ENCODE peak calls at places on chromosomes 3 and 15, in seven cellular contexts. D is prostate gland, I is lower leg skin, H is colonic mucosa, R is PC-3, C is cardiac fibroblast, Y is cardiac muscle cell. J is an unnamed sample.

GRCh38 chr3:107985496-107985895 is 105.3 kb downstream of the CD47 start:
- DNase-seq in R (peak; percentile 41), H (no peak), Y (no peak), C (no peak), D (no peak), I (no peak), J (no peak)

GRCh38 chr3:147191795-147192385 is 214.5 kb downstream of the ZIC4 start:
- DNase-seq in D (peak; percentile 7), R (peak; percentile 82), C (peak; percentile 83), I (peak; percentile 18), H (peak; percentile 22), Y (peak; percentile 83), J (peak; percentile 79)

GRCh38 chr3:113594066-113594465 is 61.7 kb downstream of the SIDT1 start:
- DNase-seq in I (no peak), C (no peak), D (peak; percentile 26), R (no peak), Y (no peak), H (no peak), J (no peak)

GRCh38 chr3:10778492-10779292 is 37.3 kb upstream of the SLC6A11 start:
- DNase-seq in C (no peak), D (no peak), Y (no peak), I (no peak), H (no peak), R (no peak), J (no peak)

GRCh38 chr3:125123906-125124305 is 68.1 kb upstream of the HEG1 start:
- DNase-seq in D (no peak), C (peak; percentile 93), I (no peak), R (no peak), Y (peak; percentile 95), H (no peak), J (no peak)

GRCh38 chr15:39585871-39586301 is 5.0 kb downstream of the THBS1 start:
- DNase-seq in H (no peak), R (no peak), I (no peak), C (peak; percentile 64), D (no peak), Y (peak; percentile 27), J (no peak)

GRCh38 chr15:69398541-69398940 is 15.6 kb upstream of the KIF23 start:
- DNase-seq in D (no peak), H (no peak), C (no peak), R (no peak), I (no peak), Y (no peak), J (peak; percentile 66)

GRCh38 chr3:119600732-119601131 is 3.0 kb downstream of the PLA1A start:
- DNase-seq in C (no peak), D (no peak), R (peak; percentile 42), H (no peak), I (no peak), Y (no peak), J (no peak)

GRCh38 chr15:69730281-69731235 is 277.9 kb downstream of the RPLP1 start:
- DNase-seq in H (no peak), C (no peak), I (no peak), Y (no peak), R (peak; percentile 51), D (no peak), J (no peak)

GRCh38 chr15:55694652-55695150 is 48.3 kb downstream of the PRTG start:
- DNase-seq in H (peak; percentile 42), I (no peak), R (peak; percentile 57), C (no peak), D (peak; percentile 4), Y (no peak), J (peak; percentile 16)

GRCh38 chr15:68608206-68608843 is 29.5 kb downstream of the CORO2B start:
- DNase-seq in I (peak; percentile 48), C (peak; percentile 97), R (no peak), D (no peak), Y (peak; percentile 94), H (peak; percentile 38), J (no peak)

GRCh38 chr3:49357466-49358216 is 512 bp downstream of the GPX1 start:
- DNase-seq in I (no peak), Y (peak; percentile 93), R (peak; percentile 77), C (peak; percentile 91), H (peak; percentile 47), D (peak; percentile 29), J (peak; percentile 85)

GRCh38 chr3:133038089-133038730 is at the start of gene TMEM108:
- DNase-seq in Y (peak; percentile 61), H (peak; percentile 62), I (peak; percentile 64), R (no peak), D (peak; percentile 65), C (peak; percentile 36), J (peak; percentile 81)

GRCh38 chr3:121545049-121545563 is 682 bp downstream of the POLQ start:
- DNase-seq in I (no peak), R (peak; percentile 25), C (no peak), D (no peak), H (no peak), Y (peak; percentile 12), J (no peak)

GRCh38 chr3:21920431-21920830 is 169.4 kb upstream of the ZNF385D start:
- DNase-seq in D (no peak), I (no peak), R (peak; percentile 44), C (peak; percentile 84), Y (peak; percentile 87), H (no peak), J (peak; percentile 83)

GRCh38 chr15:39427705-39428104 is 153.2 kb upstream of the THBS1 start:
- DNase-seq in D (no peak), H (no peak), R (no peak), I (no peak), Y (no peak), C (no peak), J (no peak)

GRCh38 chr3:5006755-5007202 is 27.5 kb downstream of the BHLHE40 start:
- DNase-seq in D (no peak), C (no peak), I (no peak), R (no peak), H (no peak), Y (no peak), J (no peak)

GRCh38 chr15:74385442-74386132 is 18.1 kb upstream of the CYP11A1 start:
- DNase-seq in H (no peak), D (no peak), C (no peak), Y (no peak), I (no peak), R (no peak), J (no peak)

GRCh38 chr3:143243686-143244085 is 124.1 kb downstream of the CHST2 start:
- DNase-seq in D (no peak), Y (no peak), R (no peak), C (no peak), H (no peak), I (no peak), J (no peak)

DNA sequence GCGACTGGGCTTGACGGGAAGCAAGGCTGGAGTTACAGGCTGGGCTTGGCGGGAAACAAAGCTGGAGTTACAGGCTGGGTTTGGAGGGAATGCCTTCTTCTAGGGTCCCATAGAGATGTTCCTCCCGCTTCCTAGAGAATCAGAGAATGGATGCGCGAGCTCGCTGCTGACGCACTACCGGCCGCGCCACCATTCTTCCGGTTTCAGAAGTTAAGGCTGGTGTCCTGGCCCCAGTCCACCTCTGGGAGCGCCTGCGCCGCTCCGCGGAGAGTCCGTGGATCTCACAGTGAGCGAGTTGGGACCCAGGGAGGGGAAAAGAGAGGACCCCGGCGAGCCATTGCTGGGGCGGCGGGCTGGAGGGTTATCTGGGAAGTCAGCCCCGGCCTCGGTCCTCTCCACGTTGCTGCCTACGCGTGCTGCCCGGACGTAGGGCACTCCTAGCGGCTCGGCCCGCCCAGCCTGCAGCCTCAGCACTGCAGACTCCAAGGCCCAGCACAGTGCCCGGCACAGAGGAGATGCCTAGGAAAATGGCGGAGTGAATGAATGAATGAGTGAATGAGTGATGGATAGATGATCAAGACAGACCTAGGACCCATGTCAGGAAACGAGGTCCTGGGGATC is at the start of gene ZNF502:
- DNase-seq in R (no peak), D (peak; percentile 88), H (peak; percentile 93), C (peak; percentile 93), I (peak; percentile 80), Y (peak; percentile 95), J (peak; percentile 96)
- TF ChIP-seq CTCF in R (no peak), D (peak; percentile 58), H (peak; percentile 34), C (peak; percentile 41), I (no peak), Y (peak; percentile 40), J (peak; percentile 22)

DNA sequence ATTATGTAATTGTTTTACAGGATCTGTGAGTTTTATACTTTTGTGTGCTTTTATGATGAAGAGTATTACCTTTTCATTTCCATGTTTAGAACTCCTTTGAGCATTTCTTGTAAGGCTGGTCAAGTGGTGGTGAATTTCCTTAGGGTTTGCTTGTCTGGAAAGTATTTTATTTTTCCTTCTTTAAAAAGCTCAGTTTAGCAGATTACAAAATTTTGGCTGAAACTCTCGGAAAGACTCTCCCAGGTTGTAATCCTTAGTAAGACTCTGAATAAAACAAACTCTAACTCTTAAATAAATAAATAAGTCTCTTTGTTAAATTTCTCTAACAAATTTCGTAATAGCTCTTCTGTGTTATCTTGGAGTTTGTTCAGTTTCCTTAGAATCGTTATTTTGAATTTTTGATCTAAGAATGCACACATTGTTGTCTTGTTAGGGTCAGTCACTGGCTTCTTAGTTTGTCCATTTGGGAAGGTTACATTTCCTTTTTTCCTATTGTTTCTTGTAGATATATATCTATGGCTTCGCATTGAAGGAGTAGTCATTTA is 14.7 kb upstream of the ACOX2 start:
- DNase-seq in I (no peak), D (no peak), R (no peak), Y (peak; percentile 28), C (peak; percentile 57), H (no peak), J (no peak)
- H3K4me3 ChIP-seq in I (no peak overlapping the region), D (no peak overlapping the region), R (no peak overlapping the region), Y (no peak overlapping the region), C (no peak overlapping the region), H (no peak overlapping the region), J (no peak overlapping the region)

DNA sequence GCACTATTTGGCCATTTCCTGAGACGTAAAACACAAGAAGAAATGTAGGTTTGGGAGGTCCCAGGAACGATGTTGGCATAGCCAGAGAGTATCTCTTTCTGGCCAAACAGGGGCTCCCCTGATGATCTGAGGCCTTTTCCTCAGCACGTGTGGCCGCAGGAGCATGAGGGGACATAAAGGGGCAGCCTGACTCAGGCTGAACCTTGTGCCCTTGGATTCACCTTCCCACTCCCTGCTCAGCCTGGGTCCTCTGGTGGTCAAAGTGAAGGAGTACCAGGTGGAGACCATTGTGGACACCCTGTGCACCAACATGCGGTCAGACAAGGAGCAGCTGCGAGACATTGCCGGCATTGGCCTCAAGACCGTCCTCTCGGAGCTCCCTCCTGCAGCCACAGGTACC is 10.6 kb downstream of the CAND2 start:
- DNase-seq in C (no peak), H (no peak), I (no peak), D (no peak), Y (no peak), R (no peak), J (no peak)
- TF ChIP-seq CTCF in C (no peak), H (no peak), I (no peak), D (no peak), Y (no peak), R (no peak), J (no peak)

GRCh38 chr3:128620268-128620691 is 30.3 kb downstream of the RPN1 start:
- DNase-seq in D (no peak), H (no peak), R (no peak), I (no peak), C (no peak), Y (no peak), J (no peak)

GRCh38 chr3:128618398-128618726 is 32.3 kb downstream of the RPN1 start:
- DNase-seq in H (no peak), C (no peak), D (no peak), R (no peak), Y (no peak), I (no peak), J (no peak)

GRCh38 chr3:128621234-128621633 is 29.4 kb downstream of the RPN1 start:
- DNase-seq in Y (no peak), R (no peak), C (no peak), D (no peak), H (no peak), I (no peak), J (no peak)

GRCh38 chr3:128617557-128618397 is 32.8 kb downstream of the RPN1 start:
- DNase-seq in I (peak; percentile 96), D (peak; percentile 96), H (peak; percentile 96), C (peak; percentile 98), Y (peak; percentile 98), R (no peak), J (peak; percentile 94)

GRCh38 chr3:128619146-128619890 is 31.3 kb downstream of the RPN1 start:
- DNase-seq in H (no peak), C (peak; percentile 72), I (no peak), R (peak; percentile 50), D (no peak), Y (peak; percentile 77), J (peak; percentile 96)
- H3K4me3 ChIP-seq in H (no peak overlapping the region), C (no peak overlapping the region), I (no peak overlapping the region), R (no peak overlapping the region), D (no peak overlapping the region), Y (no peak overlapping the region), J (no peak overlapping the region)

J was measured in foreskin fibroblast.